ENCODE peak calls at places on chromosomes 7 and 10, in four cellular contexts. H, Z, K and I are unnamed samples.
A peak's percentile ranks its signal among the peaks of the same experiment; 100 is the strongest.

GRCh38 chr7:149731207-149731955 is 42.0 kb downstream of the ZNF467 start:
- DNase-seq in H (no peak), Z (no peak), K (no peak), I (no peak)

GRCh38 chr7:149669121-149669818 is 104.1 kb downstream of the ZNF467 start:
- DNase-seq in H (no peak), Z (no peak), K (peak; percentile 19), I (no peak)

GRCh38 chr10:102645388-102645740 is 1.1 kb downstream of the TRIM8 start:
- DNase-seq in H (peak; percentile 79), Z (no peak), K (peak; percentile 78), I (no peak)

GRCh38 chr10:104327745-104328635 is 10.3 kb downstream of the ITPRIP start:
- DNase-seq in H (peak; percentile 31), Z (no peak), K (peak; percentile 89), I (peak; percentile 67)

GRCh38 chr7:142542938-142543337 is 206.3 kb upstream of the PRSS1 start:
- DNase-seq in H (no peak), Z (no peak), K (peak; percentile 81), I (no peak)

GRCh38 chr7:5586279-5586962 is 162.8 kb upstream of the TNRC18 start:
- DNase-seq in H (peak; percentile 46), Z (no peak), K (no peak), I (no peak)

GRCh38 chr10:17100586-17100985 is 29.0 kb downstream of the CUBN start:
- DNase-seq in H (peak; percentile 10), Z (no peak), K (no peak), I (no peak)

GRCh38 chr7:88791891-88792290 is 3.6 kb downstream of the TEX47 start:
- DNase-seq in H (no peak), Z (no peak), K (no peak), I (no peak)

GRCh38 chr10:18554479-18554878 is 96.9 kb downstream of the NSUN6 start:
- DNase-seq in H (no peak), Z (no peak), K (no peak), I (no peak)

GRCh38 chr10:85542149-85542548 is 824.4 kb downstream of the GRID1 start:
- DNase-seq in H (no peak), Z (no peak), K (no peak), I (no peak)

GRCh38 chr7:22173884-22174573 is 182.9 kb downstream of the RAPGEF5 start:
- DNase-seq in H (no peak), Z (no peak), K (no peak), I (no peak)

GRCh38 chr10:95728535-95728934 is 27.4 kb upstream of the ENTPD1 start:
- DNase-seq in H (no peak), Z (no peak), K (peak; percentile 3), I (no peak)

GRCh38 chr10:48249763-48250351 is 24.6 kb downstream of the FRMPD2 start:
- DNase-seq in H (no peak), Z (no peak), K (no peak), I (no peak)

GRCh38 chr10:101578803-101579515 is 9.1 kb downstream of the POLL start:
- DNase-seq in H (no peak), Z (no peak), K (no peak), I (no peak)

GRCh38 chr7:111530356-111530668 is 32.0 kb downstream of the IMMP2L start:
- DNase-seq in H (no peak), Z (no peak), K (no peak), I (no peak)

GRCh38 chr10:101043356-101043707 is 12.3 kb downstream of the SFXN3 start:
- DNase-seq in H (no peak), Z (no peak), K (no peak), I (no peak)

GRCh38 chr10:112741830-112742402 is 208.1 kb upstream of the TCF7L2 start:
- DNase-seq in H (no peak), Z (no peak), K (no peak), I (no peak)

GRCh38 chr7:11168622-11169170 is 195.0 kb downstream of the PHF14 start:
- DNase-seq in H (no peak), Z (no peak), K (no peak), I (no peak)

GRCh38 chr10:13815766-13816165 is 229.0 kb downstream of the PRPF18 start:
- DNase-seq in H (no peak), Z (no peak), K (peak; percentile 82), I (peak; percentile 46)

GRCh38 chr10:35268791-35269257 is 67.5 kb upstream of the CCNY start:
- DNase-seq in H (no peak), Z (no peak), K (no peak), I (no peak)

GRCh38 chr7:149245244-149245643 is 5.8 kb downstream of the ZNF212 start:
- DNase-seq in H (no peak), Z (no peak), K (peak; percentile 62), I (no peak)

GRCh38 chr10:119650692-119651513 is at the start of gene BAG3:
- DNase-seq in H (peak; percentile 93), Z (peak; percentile 95), K (peak; percentile 92), I (peak; percentile 79)
- TF ChIP-seq POLR2A in H (peak; percentile 95), Z (peak; percentile 89), K (peak; percentile 97), I (peak; percentile 83)

GRCh38 chr10:33236916-33237315 is 97.6 kb downstream of the NRP1 start:
- DNase-seq in H (no peak), Z (no peak), K (no peak), I (no peak)

GRCh38 chr10:33237736-33238624 is 96.5 kb downstream of the NRP1 start:
- DNase-seq in H (peak; percentile 30), Z (no peak), K (peak; percentile 99), I (peak; percentile 62)

GRCh38 chr10:33240265-33240664 is 94.2 kb downstream of the NRP1 start:
- DNase-seq in H (no peak), Z (no peak), K (no peak), I (no peak)

GRCh38 chr10:33239257-33239656 is 95.2 kb downstream of the NRP1 start:
- DNase-seq in H (no peak), Z (no peak), K (no peak), I (no peak)

GRCh38 chr10:33238643-33239042 is 95.8 kb downstream of the NRP1 start:
- DNase-seq in H (no peak), Z (no peak), K (peak; percentile 96), I (no peak)
- TF ChIP-seq POLR2A in H (no peak), Z (no peak), K (no peak), I (no peak)

GRCh38 chr10:70174058-70174741 is 3.9 kb upstream of the SAR1A start:
- DNase-seq in H (no peak), Z (no peak), K (no peak), I (peak; percentile 30)
- TF ChIP-seq POLR2A in H (no peak), Z (no peak), K (no peak), I (no peak)

DNA sequence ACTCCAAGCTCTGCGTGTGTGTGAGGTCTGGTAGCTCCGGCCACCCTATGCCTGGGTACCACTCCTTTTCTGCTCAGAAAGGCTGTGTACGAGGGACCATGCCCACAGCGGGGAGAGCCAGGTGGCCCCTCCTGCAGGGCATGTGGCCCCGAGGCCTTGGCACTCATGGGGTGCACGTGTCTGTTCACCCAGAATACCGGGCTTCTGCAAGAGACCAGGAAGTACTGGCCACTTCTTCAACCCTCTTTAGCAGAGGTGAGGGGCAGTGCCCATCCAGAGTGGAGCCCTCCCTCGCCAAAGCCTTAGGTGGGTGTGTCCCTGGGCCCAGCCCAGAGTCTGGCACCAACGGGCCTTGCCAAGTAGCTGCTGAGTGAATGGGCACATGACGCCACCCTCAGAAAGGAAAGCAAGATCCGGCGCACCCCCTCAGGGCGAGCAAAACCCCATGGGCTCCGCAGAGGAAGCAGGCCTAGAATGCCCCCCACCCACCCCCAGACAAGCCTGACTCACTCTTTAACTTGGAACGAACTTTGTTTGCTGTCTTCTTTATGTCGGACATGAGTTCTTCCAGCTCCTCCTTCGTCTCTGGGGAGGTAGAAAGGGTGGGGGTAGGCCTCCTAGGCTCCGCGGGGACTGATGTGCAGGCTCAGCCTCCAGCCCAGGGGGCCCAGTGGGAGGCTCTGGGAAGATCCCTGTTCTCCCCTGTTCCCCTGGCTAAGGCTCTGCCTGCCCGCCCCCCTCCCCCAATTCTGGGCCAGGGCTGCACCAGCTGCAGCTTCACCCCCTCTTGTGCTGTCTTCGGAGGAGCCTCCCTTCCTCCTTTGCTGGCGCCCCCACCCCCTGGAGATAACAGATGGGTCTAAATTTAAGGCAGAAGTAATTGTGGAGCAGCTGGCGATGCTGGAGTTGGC is 14.6 kb downstream of the STX1A start:
- DNase-seq in H (no peak), Z (peak; percentile 43), K (peak; percentile 44), I (peak; percentile 81)
- TF ChIP-seq POLR2A in H (no peak), Z (no peak), K (no peak), I (no peak)

GRCh38 chr7:7969306-7970112 is 913 bp downstream of the GLCCI1 start:
- DNase-seq in H (peak; percentile 60), Z (peak; percentile 25), K (peak; percentile 40), I (peak; percentile 60)
- TF ChIP-seq POLR2A in H (no peak), Z (no peak), K (no peak), I (no peak)

DNA sequence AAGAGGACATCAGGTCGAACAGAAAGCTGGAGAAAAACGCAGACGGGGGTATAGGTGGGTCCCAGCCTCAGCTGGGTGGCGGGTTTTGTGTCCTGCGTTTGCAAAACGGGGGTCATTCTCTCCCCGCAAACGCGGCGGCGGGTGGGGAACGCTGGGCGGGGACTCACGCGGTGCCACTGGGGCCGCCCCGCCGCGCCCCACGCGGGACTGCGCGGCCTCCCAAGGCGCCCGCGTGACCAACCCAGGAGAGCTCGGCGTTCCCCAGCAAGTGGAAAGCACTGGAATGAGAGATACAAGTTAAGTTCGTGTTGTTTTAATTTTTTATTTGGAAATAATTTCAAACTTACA is 851 bp upstream of the VIPR2 start:
- DNase-seq in H (no peak), Z (peak; percentile 47), K (no peak), I (no peak)
- TF ChIP-seq POLR2A in H (no peak), Z (no peak), K (no peak), I (no peak)

DNA sequence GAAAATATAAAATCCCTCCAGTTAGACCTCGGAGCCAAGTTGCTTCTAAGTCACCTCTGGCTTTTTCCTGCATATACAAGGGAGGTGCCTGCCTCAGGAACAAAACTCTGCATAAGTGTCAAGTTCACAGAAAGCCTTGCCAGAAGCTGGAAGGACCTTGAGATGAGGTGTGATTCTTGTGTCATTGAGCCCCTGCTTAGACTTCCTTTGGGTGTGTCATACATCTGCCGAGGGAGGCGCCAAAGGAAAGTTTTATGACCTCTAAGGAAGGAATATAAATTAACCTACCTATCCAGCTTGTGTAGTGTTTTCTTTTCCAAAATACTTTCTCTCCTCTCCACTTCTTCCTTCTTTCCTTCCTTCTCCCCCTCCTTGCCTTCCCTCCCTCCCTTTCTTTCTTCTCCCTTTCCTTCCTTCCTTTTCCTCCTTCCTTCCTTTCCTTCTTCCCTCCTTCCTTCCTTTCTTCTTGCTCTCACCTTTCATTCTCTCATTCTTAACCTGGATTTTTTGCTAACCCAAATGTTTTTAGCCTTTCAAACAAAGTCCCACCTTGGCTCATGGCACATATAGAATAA is 75.1 kb downstream of the TRIL start:
- DNase-seq in H (no peak), Z (no peak), K (no peak), I (no peak)
- TF ChIP-seq POLR2A in H (no peak), Z (no peak), K (no peak), I (no peak)